ENCODE peak calls at places on chromosome X, in ten cellular contexts. One of them, this sample, is unnamed.

GRCh38 chrX:139058831-139059495 is 347.4 kb upstream of the FGF13 start:
- DNase-seq in sigmoid colon: no peak
- DNase-seq in suprapubic skin: no peak
- DNase-seq in K562: no peak
- DNase-seq in tibial nerve: no peak
- DNase-seq in SK-N-SH: no peak
- DNase-seq in stomach: no peak
- DNase-seq in ovary: no peak
- DNase-seq in upper lobe of left lung: no peak
- DNase-seq in A549: no peak
- DNase-seq in this sample: no peak

GRCh38 chrX:6852869-6853268 is 294.6 kb upstream of the STS start:
- DNase-seq in K562: no peak
- DNase-seq in ovary: no peak
- DNase-seq in sigmoid colon: no peak
- DNase-seq in suprapubic skin: no peak
- DNase-seq in tibial nerve: no peak
- DNase-seq in SK-N-SH: no peak
- DNase-seq in upper lobe of left lung: no peak
- DNase-seq in A549: no peak
- DNase-seq in stomach: no peak
- DNase-seq in this sample: no peak

GRCh38 chrX:85922821-85923220 is 124.5 kb downstream of the CHM start:
- DNase-seq in stomach: no peak
- DNase-seq in K562: no peak
- DNase-seq in SK-N-SH: no peak
- DNase-seq in sigmoid colon: no peak
- DNase-seq in ovary: no peak
- DNase-seq in tibial nerve: no peak
- DNase-seq in suprapubic skin: no peak
- DNase-seq in upper lobe of left lung: peak
- DNase-seq in A549: no peak
- DNase-seq in this sample: no peak

GRCh38 chrX:9055354-9055753 is 21.4 kb upstream of the FAM9B start:
- DNase-seq in A549: no peak
- DNase-seq in upper lobe of left lung: no peak
- DNase-seq in ovary: no peak
- DNase-seq in sigmoid colon: no peak
- DNase-seq in K562: no peak
- DNase-seq in SK-N-SH: no peak
- DNase-seq in tibial nerve: no peak
- DNase-seq in suprapubic skin: no peak
- DNase-seq in stomach: no peak
- DNase-seq in this sample: no peak

GRCh38 chrX:10467793-10468192 is 152.6 kb downstream of the MID1 start:
- DNase-seq in ovary: no peak
- DNase-seq in tibial nerve: no peak
- DNase-seq in SK-N-SH: no peak
- DNase-seq in upper lobe of left lung: no peak
- DNase-seq in suprapubic skin: no peak
- DNase-seq in K562: no peak
- DNase-seq in stomach: no peak
- DNase-seq in sigmoid colon: no peak
- DNase-seq in A549: no peak
- DNase-seq in this sample: no peak

GRCh38 chrX:134571831-134572230 is 86.4 kb downstream of the PLAC1 start:
- DNase-seq in A549: no peak
- DNase-seq in stomach: no peak
- DNase-seq in ovary: no peak
- DNase-seq in upper lobe of left lung: no peak
- DNase-seq in SK-N-SH: no peak
- DNase-seq in sigmoid colon: no peak
- DNase-seq in suprapubic skin: no peak
- DNase-seq in K562: no peak
- DNase-seq in tibial nerve: no peak
- DNase-seq in this sample: no peak

GRCh38 chrX:147838465-147839131 is 73.1 kb upstream of the FMR1 start:
- DNase-seq in upper lobe of left lung: no peak
- DNase-seq in SK-N-SH: no peak
- DNase-seq in ovary: no peak
- DNase-seq in sigmoid colon: no peak
- DNase-seq in K562: no peak
- DNase-seq in stomach: no peak
- DNase-seq in A549: no peak
- DNase-seq in suprapubic skin: no peak
- DNase-seq in tibial nerve: no peak
- DNase-seq in this sample: no peak

GRCh38 chrX:1554469-1555210 is 17.7 kb upstream of the P2RY8 start:
- DNase-seq in suprapubic skin: peak
- DNase-seq in tibial nerve: no peak
- DNase-seq in K562: no peak
- DNase-seq in stomach: peak
- DNase-seq in sigmoid colon: peak
- DNase-seq in upper lobe of left lung: no peak
- DNase-seq in A549: no peak
- DNase-seq in ovary: no peak
- DNase-seq in SK-N-SH: no peak
- DNase-seq in this sample: no peak

GRCh38 chrX:108484251-108484650 is 44.6 kb downstream of the COL4A5 start:
- DNase-seq in stomach: no peak
- DNase-seq in suprapubic skin: no peak
- DNase-seq in K562: no peak
- DNase-seq in sigmoid colon: no peak
- DNase-seq in A549: no peak
- DNase-seq in upper lobe of left lung: no peak
- DNase-seq in ovary: no peak
- DNase-seq in SK-N-SH: no peak
- DNase-seq in tibial nerve: no peak
- DNase-seq in this sample: no peak

GRCh38 chrX:148504412-148504950 is 4.1 kb downstream of the AFF2 start:
- DNase-seq in sigmoid colon: no peak
- DNase-seq in A549: no peak
- DNase-seq in upper lobe of left lung: no peak
- DNase-seq in K562: no peak
- DNase-seq in stomach: no peak
- DNase-seq in ovary: no peak
- DNase-seq in SK-N-SH: no peak
- DNase-seq in suprapubic skin: no peak
- DNase-seq in tibial nerve: no peak
- DNase-seq in this sample: no peak

GRCh38 chrX:116009348-116009747 is 161.2 kb upstream of the AGTR2 start:
- DNase-seq in SK-N-SH: no peak
- DNase-seq in ovary: no peak
- DNase-seq in A549: no peak
- DNase-seq in stomach: no peak
- DNase-seq in sigmoid colon: no peak
- DNase-seq in suprapubic skin: no peak
- DNase-seq in tibial nerve: no peak
- DNase-seq in upper lobe of left lung: peak
- DNase-seq in K562: no peak
- DNase-seq in this sample: no peak
- TF ChIP-seq EP300 in SK-N-SH: no peak
- TF ChIP-seq EP300 in ovary: no peak
- TF ChIP-seq EP300 in A549: no peak
- TF ChIP-seq EP300 in stomach: no peak
- TF ChIP-seq EP300 in sigmoid colon: no peak
- TF ChIP-seq EP300 in suprapubic skin: no peak
- TF ChIP-seq EP300 in tibial nerve: no peak
- TF ChIP-seq EP300 in upper lobe of left lung: no peak
- TF ChIP-seq EP300 in K562: no peak
- TF ChIP-seq EP300 in this sample: no peak

GRCh38 chrX:23901805-23902204 is 5.9 kb downstream of the APOO start:
- DNase-seq in stomach: peak
- DNase-seq in K562: peak
- DNase-seq in sigmoid colon: peak
- DNase-seq in tibial nerve: peak
- DNase-seq in ovary: peak
- DNase-seq in A549: peak
- DNase-seq in suprapubic skin: no peak
- DNase-seq in upper lobe of left lung: peak
- DNase-seq in SK-N-SH: peak
- DNase-seq in this sample: peak
- H3K4me3 ChIP-seq in stomach: peak
- H3K4me3 ChIP-seq in K562: no peak
- H3K4me3 ChIP-seq in sigmoid colon: peak
- H3K4me3 ChIP-seq in tibial nerve: no peak
- H3K4me3 ChIP-seq in ovary: no peak
- H3K4me3 ChIP-seq in A549: peak
- H3K4me3 ChIP-seq in suprapubic skin: no peak
- H3K4me3 ChIP-seq in upper lobe of left lung: no peak
- H3K4me3 ChIP-seq in SK-N-SH: peak
- H3K4me3 ChIP-seq in this sample: no peak

DNA sequence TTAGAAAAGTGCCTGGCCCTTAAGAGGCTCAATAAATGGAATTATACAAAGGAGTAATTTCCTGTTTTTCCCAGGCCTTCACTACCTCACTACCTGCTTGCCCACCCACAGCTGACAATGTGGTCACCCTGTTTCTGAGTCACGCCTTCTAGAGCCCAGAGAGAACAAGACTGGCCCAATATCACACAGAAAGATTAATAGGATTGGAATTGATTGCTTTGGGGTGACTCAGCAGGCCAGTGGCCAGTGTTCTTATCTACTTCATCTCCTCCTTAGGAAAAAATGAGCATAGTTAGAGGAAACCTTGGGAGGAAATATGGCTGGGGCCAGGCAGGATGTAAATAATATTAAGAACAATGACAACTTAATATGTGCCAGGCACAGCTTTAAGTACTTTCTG is 4.5 kb upstream of the FGF16 start:
- DNase-seq in stomach: no peak
- DNase-seq in suprapubic skin: no peak
- DNase-seq in SK-N-SH: no peak
- DNase-seq in tibial nerve: no peak
- DNase-seq in upper lobe of left lung: no peak
- DNase-seq in K562: no peak
- DNase-seq in A549: peak
- DNase-seq in sigmoid colon: no peak
- DNase-seq in ovary: no peak
- DNase-seq in this sample: no peak
- TF ChIP-seq EP300 in stomach: no peak
- TF ChIP-seq EP300 in suprapubic skin: no peak
- TF ChIP-seq EP300 in SK-N-SH: peak
- TF ChIP-seq EP300 in tibial nerve: no peak
- TF ChIP-seq EP300 in upper lobe of left lung: no peak
- TF ChIP-seq EP300 in K562: no peak
- TF ChIP-seq EP300 in A549: no peak
- TF ChIP-seq EP300 in sigmoid colon: no peak
- TF ChIP-seq EP300 in ovary: no peak
- TF ChIP-seq EP300 in this sample: no peak

DNA sequence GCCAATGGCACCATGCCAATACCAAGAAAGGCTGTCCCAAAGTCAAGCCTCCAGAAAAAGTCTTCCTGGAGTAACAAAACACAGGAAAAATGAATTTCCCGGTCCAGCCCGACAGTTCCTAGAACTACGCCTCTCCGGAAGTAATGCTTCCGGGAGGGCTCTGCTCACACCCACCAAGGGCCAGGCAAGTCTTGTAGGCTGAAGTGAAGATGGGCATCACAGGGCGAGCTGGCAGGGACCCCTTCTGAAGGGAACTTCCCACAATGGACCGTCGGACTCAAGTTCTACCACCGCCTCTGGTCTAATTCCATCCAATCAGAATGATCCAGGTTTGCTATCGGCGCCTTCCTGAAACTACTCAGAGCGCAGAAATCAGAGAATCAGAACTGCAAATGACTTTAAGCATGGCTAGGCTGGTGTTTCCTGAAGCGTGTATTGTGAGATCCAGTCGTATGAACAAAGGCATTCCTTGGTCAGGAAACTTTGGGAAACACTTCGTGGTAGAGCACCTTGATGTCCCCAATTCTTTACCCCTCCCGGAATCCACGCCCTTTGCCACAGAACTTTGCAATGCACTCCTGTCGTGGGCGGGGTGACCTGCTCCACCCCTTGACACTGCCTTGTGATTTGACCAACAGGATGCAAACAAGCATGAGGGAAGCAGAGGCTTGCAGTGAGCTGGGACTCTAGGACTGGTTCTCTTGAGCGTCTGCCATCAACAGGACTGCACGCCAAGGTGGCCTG is 127.8 kb downstream of the BCOR start:
- DNase-seq in A549: no peak
- DNase-seq in ovary: no peak
- DNase-seq in tibial nerve: no peak
- DNase-seq in stomach: no peak
- DNase-seq in suprapubic skin: no peak
- DNase-seq in upper lobe of left lung: no peak
- DNase-seq in sigmoid colon: no peak
- DNase-seq in K562: no peak
- DNase-seq in SK-N-SH: no peak
- DNase-seq in this sample: no peak
- H3K4me3 ChIP-seq in A549: no peak
- H3K4me3 ChIP-seq in ovary: no peak
- H3K4me3 ChIP-seq in tibial nerve: no peak
- H3K4me3 ChIP-seq in stomach: no peak
- H3K4me3 ChIP-seq in suprapubic skin: no peak
- H3K4me3 ChIP-seq in upper lobe of left lung: no peak
- H3K4me3 ChIP-seq in sigmoid colon: no peak
- H3K4me3 ChIP-seq in K562: no peak
- H3K4me3 ChIP-seq in SK-N-SH: no peak
- H3K4me3 ChIP-seq in this sample: no peak

GRCh38 chrX:34578237-34578636 is 78.8 kb downstream of the TMEM47 start:
- DNase-seq in upper lobe of left lung: no peak
- DNase-seq in tibial nerve: no peak
- DNase-seq in stomach: no peak
- DNase-seq in SK-N-SH: peak
- DNase-seq in K562: no peak
- DNase-seq in A549: peak
- DNase-seq in ovary: no peak
- DNase-seq in sigmoid colon: no peak
- DNase-seq in suprapubic skin: no peak
- DNase-seq in this sample: no peak
- TF ChIP-seq EP300 in upper lobe of left lung: no peak
- TF ChIP-seq EP300 in tibial nerve: no peak
- TF ChIP-seq EP300 in stomach: no peak
- TF ChIP-seq EP300 in SK-N-SH: no peak
- TF ChIP-seq EP300 in K562: no peak
- TF ChIP-seq EP300 in A549: no peak
- TF ChIP-seq EP300 in ovary: no peak
- TF ChIP-seq EP300 in sigmoid colon: no peak
- TF ChIP-seq EP300 in suprapubic skin: no peak
- TF ChIP-seq EP300 in this sample: no peak